ENCODE peak calls at places on chromosomes 11 and 22, in four cellular contexts. F is AG04450, T is Calu3, L is GM13977. E is an unnamed sample.

GRCh38 chr11:114705280-114706024 is 27.1 kb downstream of the NXPE2 start:
- DNase-seq in F (no peak), T (no peak), L (no peak), E (no peak)

GRCh38 chr11:75244052-75244814 is 3.7 kb downstream of the TPBGL start:
- DNase-seq in F (no peak), T (no peak), L (no peak), E (no peak)

GRCh38 chr11:102115557-102115956 is 5.3 kb downstream of the YAP1 start:
- DNase-seq in F (no peak), T (peak), L (no peak), E (no peak)

GRCh38 chr22:45629469-45630089 is 42.1 kb upstream of the ATXN10 start:
- DNase-seq in F (no peak), T (no peak), L (no peak), E (no peak)

GRCh38 chr22:36077261-36077660 is 48.6 kb upstream of the RBFOX2 start:
- DNase-seq in F (no peak), T (no peak), L (no peak), E (no peak)

GRCh38 chr11:69752890-69753289 is 22.3 kb downstream of the FGF4 start:
- DNase-seq in F (no peak), T (no peak), L (no peak), E (no peak)

GRCh38 chr22:36010090-36010489 is 18.5 kb downstream of the RBFOX2 start:
- DNase-seq in F (no peak), T (no peak), L (no peak), E (no peak)

GRCh38 chr11:1908579-1908978 is 10.9 kb upstream of the TNNT3 start:
- DNase-seq in F (no peak), T (no peak), L (no peak), E (no peak)

GRCh38 chr11:8732276-8732675 is 49.7 kb downstream of the RPL27A start:
- DNase-seq in F (no peak), T (no peak), L (no peak), E (peak)

GRCh38 chr11:67286621-67287333 is 2.3 kb upstream of the ANKRD13D start:
- DNase-seq in F (no peak), T (no peak), L (no peak), E (no peak)

GRCh38 chr11:88597387-88597786 is 259.9 kb upstream of the CTSC start:
- DNase-seq in F (no peak), T (no peak), L (peak), E (no peak)

GRCh38 chr11:88594274-88594950 is 256.9 kb upstream of the CTSC start:
- DNase-seq in F (no peak), T (no peak), L (no peak), E (no peak)

DNA sequence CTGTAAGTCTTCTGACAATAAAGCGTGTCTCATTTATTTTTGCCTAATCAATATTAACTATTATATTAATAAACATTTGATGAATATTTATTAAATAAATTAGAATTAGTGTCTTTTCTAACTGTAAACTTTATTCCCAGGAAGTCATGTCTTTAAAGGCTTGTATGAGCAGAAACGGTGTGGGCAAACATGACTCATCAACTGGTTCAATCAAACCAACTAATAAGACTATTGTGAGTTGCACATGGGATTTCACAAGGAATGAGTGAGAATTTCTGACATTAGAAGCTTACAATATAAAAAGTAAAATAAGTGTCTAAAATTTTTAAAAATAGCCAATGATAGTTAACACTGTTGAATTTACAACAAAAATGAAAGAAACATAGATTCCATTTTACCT is 259.2 kb upstream of the CTSC start:
- DNase-seq in F (no peak), T (no peak), L (no peak), E (no peak)
- TF ChIP-seq CTCF in F (no peak), T (no peak), L (no peak), E (no peak)

GRCh38 chr11:44464741-44465140 is 100.7 kb upstream of the CD82 start:
- DNase-seq in F (no peak), T (no peak), L (no peak), E (no peak)
- TF ChIP-seq CTCF in F (peak), T (no peak), L (no peak), E (no peak)

DNA sequence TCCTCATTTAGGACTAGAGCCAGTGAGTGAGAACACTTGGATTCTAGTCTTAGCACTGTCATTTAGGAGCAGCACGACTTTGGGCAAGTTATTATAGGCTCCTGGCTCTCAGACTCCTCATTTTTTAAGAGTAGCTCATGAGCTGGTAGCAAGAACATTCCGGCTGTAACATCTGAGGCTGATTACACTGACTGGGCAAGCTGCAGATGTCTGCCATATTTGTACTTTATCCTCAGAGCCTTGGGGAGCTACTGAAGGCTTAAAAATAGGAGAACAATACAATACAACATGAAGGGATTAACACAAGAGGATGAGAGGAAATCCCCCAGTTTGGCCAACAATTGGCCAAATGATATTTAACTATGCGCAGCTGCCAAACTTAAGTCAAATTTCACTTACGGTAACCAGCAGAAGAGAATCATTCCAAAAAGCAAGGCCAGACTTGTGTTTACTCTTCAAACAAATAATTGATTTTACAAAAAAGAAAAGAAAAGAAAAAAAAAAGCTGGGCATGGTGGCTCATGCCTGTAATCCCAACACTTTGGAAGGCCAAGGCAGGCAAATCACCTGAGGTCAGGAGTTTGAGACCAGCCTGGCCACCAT is 113.1 kb upstream of the ARHGAP42 start:
- DNase-seq in F (no peak), T (no peak), L (no peak), E (no peak)
- TF ChIP-seq CTCF in F (no peak), T (no peak), L (no peak), E (no peak)

GRCh38 chr22:41237036-41237706 is 3.6 kb downstream of the CHADL start:
- DNase-seq in F (no peak), T (no peak), L (no peak), E (no peak)
- TF ChIP-seq CTCF in F (no peak), T (peak), L (no peak), E (no peak)

E was measured in GM20000.